ENCODE peak calls at places on chromosomes 6 and 20, in four cellular contexts. P is retinal pigment epithelial cell, M is A673, G is fibroblast of pulmonary artery. H is an unnamed sample.

GRCh38 chr20:57677323-57677982 is 32.4 kb downstream of the PMEPA1 start:
- DNase-seq in P (no peak), M (no peak), G (no peak), H (peak; percentile 76)

GRCh38 chr6:144248470-144249301 is 36.4 kb upstream of the UTRN start:
- DNase-seq in P (no peak), M (no peak), G (peak; percentile 80), H (no peak)

GRCh38 chr6:98566126-98566525 is 268.2 kb upstream of the POU3F2 start:
- DNase-seq in P (no peak), M (no peak), G (no peak), H (no peak)

GRCh38 chr20:1800777-1801176 is 94.4 kb upstream of the SIRPA start:
- DNase-seq in P (no peak), M (peak; percentile 67), G (peak; percentile 61), H (no peak)

GRCh38 chr6:128310061-128310460 is 210.3 kb downstream of the PTPRK start:
- DNase-seq in P (no peak), M (no peak), G (no peak), H (no peak)

GRCh38 chr20:62989201-62989601 is 17.6 kb downstream of the BHLHE23 start:
- DNase-seq in P (no peak), M (no peak), G (no peak), H (no peak)

GRCh38 chr20:59027746-59028320 is 4.3 kb downstream of the ATP5F1E start:
- DNase-seq in P (no peak), M (no peak), G (peak; percentile 55), H (no peak)

GRCh38 chr6:36685198-36685919 is 6.8 kb downstream of the CDKN1A start:
- DNase-seq in P (no peak), M (no peak), G (no peak), H (no peak)

GRCh38 chr6:91476000-91476399 is 889.1 kb upstream of the MAP3K7 start:
- DNase-seq in P (peak; percentile 46), M (peak; percentile 66), G (peak; percentile 22), H (peak; percentile 40)

GRCh38 chr20:35714127-35714526 is 14.9 kb downstream of the ROMO1 start:
- DNase-seq in P (no peak), M (no peak), G (no peak), H (no peak)

GRCh38 chr6:33692078-33692759 is 19.3 kb downstream of the UQCC2 start:
- DNase-seq in P (no peak), M (no peak), G (peak; percentile 56), H (no peak)

GRCh38 chr6:35727206-35727934 is 9.5 kb upstream of the ARMC12 start:
- DNase-seq in P (peak; percentile 48), M (peak; percentile 85), G (peak; percentile 95), H (no peak)

GRCh38 chr6:169344651-169345050 is 91.0 kb upstream of the THBS2 start:
- DNase-seq in P (no peak), M (no peak), G (no peak), H (no peak)

GRCh38 chr20:9068896-9069663 is at the start of gene PLCB4:
- DNase-seq in P (no peak), M (peak; percentile 56), G (peak; percentile 24), H (no peak)

GRCh38 chr6:106630366-106630765 is 988 bp downstream of the QRSL1 start:
- DNase-seq in P (no peak), M (no peak), G (no peak), H (no peak)

GRCh38 chr6:148342146-148343027 is at the start of gene SASH1:
- DNase-seq in P (peak; percentile 69), M (peak; percentile 86), G (peak; percentile 87), H (peak; percentile 51)

GRCh38 chr20:36543187-36544133 is 2.1 kb downstream of the MYL9 start:
- DNase-seq in P (no peak), M (no peak), G (peak; percentile 69), H (no peak)

GRCh38 chr20:3431109-3431508 is 23.6 kb upstream of the DNAAF9 start:
- DNase-seq in P (no peak), M (no peak), G (no peak), H (no peak)

GRCh38 chr6:56156643-56157042 is 90.7 kb downstream of the COL21A1 start:
- DNase-seq in P (peak; percentile 46), M (no peak), G (no peak), H (no peak)

GRCh38 chr6:136438445-136438844 is 111.8 kb downstream of the MAP7 start:
- DNase-seq in P (no peak), M (no peak), G (no peak), H (no peak)

GRCh38 chr6:30611150-30611855 is 5.7 kb downstream of the PPP1R10 start:
- DNase-seq in P (no peak), M (no peak), G (peak; percentile 47), H (no peak)

GRCh38 chr6:84667252-84668213 is 96.9 kb downstream of the TBX18 start:
- DNase-seq in P (no peak), M (no peak), G (no peak), H (no peak)

GRCh38 chr6:2799936-2800527 is 34.8 kb downstream of the WRNIP1 start:
- DNase-seq in P (peak; percentile 53), M (peak; percentile 92), G (no peak), H (no peak)

GRCh38 chr6:11974089-11974488 is 38.0 kb upstream of the HIVEP1 start:
- DNase-seq in P (no peak), M (no peak), G (peak; percentile 63), H (no peak)

GRCh38 chr6:85458184-85458583 is 8.3 kb downstream of the NT5E start:
- DNase-seq in P (no peak), M (no peak), G (no peak), H (no peak)

GRCh38 chr20:2756056-2756611 is 44.3 kb downstream of the CPXM1 start:
- DNase-seq in P (peak; percentile 6), M (no peak), G (peak; percentile 72), H (no peak)

GRCh38 chr6:22621028-22621427 is 51.7 kb downstream of the HDGFL1 start:
- DNase-seq in P (no peak), M (no peak), G (no peak), H (no peak)

DNA sequence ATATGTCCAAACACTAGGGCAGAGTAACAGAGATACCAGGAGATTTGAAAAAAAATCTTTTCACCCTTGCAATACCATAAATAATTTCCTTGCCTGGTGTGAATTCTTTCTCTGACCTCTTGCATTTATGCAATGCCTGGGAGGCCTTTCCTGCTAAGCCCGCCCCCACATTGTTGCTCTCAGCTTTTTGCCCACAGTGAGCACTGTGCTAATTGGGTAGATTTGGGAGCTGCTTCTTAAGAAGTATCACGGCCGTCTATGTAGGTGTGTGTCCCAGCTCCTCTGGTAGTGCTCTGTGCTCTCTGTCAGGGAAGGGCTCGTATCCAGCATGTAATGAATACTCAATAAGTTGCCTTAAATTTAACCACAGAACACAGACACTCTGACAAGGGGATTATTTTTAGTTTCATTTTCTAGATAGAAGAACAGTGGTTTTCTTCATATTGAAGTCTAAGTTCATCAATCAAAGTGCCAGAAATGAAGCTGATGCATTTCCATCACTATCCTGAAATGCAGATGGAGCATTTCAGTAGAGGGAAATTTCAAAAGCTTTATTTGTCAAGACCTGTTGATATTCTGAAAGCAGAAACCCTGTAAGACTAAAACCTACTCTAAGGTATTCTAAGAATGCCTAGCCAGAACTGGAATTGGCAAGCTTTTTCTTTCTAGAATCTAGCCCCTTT is 54.5 kb upstream of the CEP85L start:
- DNase-seq in P (peak; percentile 43), M (peak; percentile 64), G (peak; percentile 77), H (no peak)
- H3K4me3 ChIP-seq in P (peak overlapping the region; percentile 19), M (peak overlapping the region; percentile 29), G (peak overlapping the region; percentile 32), H (no peak overlapping the region)

GRCh38 chr6:19668710-19669109 is 168.5 kb upstream of the ID4 start:
- DNase-seq in P (no peak), M (no peak), G (peak; percentile 35), H (no peak)
- H3K4me3 ChIP-seq in P (no peak overlapping the region), M (no peak overlapping the region), G (no peak overlapping the region), H (no peak overlapping the region)

DNA sequence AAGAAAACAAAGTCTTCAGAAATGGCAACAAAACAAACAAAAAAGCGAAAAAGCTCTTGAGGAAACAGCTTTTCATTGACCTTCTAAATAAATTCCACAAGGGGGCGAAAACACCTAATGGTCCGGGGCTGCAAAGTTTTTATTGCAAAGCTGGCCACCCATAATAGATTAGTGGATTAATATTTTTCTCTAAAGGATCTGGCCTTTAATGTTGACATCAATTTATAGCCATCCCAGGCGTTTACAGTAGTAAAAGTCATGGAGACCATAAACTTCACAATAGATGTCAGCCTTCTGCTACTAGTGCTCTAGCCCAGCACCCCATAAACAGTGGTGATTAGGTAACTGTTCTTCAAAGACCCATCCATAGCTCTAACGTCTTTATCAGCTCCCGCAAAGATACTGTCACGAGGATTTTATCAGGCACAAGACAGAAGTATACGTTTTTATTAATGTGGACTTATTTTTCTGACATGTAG is 4.8 kb downstream of the CITED2 start:
- DNase-seq in P (no peak), M (peak; percentile 86), G (peak; percentile 80), H (no peak)
- H3K4me3 ChIP-seq in P (no peak overlapping the region), M (peak overlapping the region; percentile 87), G (no peak overlapping the region), H (no peak overlapping the region)

GRCh38 chr6:158853072-158853871 is 34.1 kb upstream of the EZR start:
- DNase-seq in P (peak; percentile 99), M (peak; percentile 90), G (peak; percentile 94), H (no peak)

GRCh38 chr6:158854214-158855101 is 35.3 kb upstream of the EZR start:
- DNase-seq in P (no peak), M (peak; percentile 56), G (peak; percentile 64), H (no peak)

GRCh38 chr6:158853872-158854213 is 34.7 kb upstream of the EZR start:
- DNase-seq in P (no peak), M (no peak), G (no peak), H (no peak)

GRCh38 chr6:158850807-158851115 is 31.6 kb upstream of the EZR start:
- DNase-seq in P (no peak), M (no peak), G (peak; percentile 25), H (no peak)

GRCh38 chr6:158852312-158853071 is 33.3 kb upstream of the EZR start:
- DNase-seq in P (no peak), M (no peak), G (no peak), H (no peak)
- H3K4me3 ChIP-seq in P (no peak overlapping the region), M (no peak overlapping the region), G (no peak overlapping the region), H (no peak overlapping the region)

DNA sequence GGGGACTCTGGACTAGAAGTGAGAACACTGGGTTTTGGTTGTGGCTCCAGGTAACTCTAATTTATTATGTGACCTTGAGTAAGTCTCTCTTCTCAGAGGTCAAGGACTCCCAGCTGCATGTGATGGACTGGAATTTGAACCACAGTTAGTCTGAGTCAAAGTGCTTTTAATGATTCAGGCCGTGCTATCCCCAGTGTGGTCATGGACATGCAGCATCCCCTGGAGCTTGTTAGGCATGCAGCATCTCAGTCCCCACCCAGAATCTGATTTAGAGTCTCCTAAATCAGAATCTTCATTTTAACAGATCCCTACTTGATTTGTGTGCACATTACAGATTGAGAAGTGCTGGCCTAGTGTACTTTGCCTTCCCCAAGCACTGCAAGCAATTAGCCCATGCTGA is 74.2 kb downstream of the TOX2 start:
- DNase-seq in P (no peak), M (no peak), G (no peak), H (no peak)
- H3K4me3 ChIP-seq in P (no peak overlapping the region), M (no peak overlapping the region), G (no peak overlapping the region), H (no peak overlapping the region)

DNA sequence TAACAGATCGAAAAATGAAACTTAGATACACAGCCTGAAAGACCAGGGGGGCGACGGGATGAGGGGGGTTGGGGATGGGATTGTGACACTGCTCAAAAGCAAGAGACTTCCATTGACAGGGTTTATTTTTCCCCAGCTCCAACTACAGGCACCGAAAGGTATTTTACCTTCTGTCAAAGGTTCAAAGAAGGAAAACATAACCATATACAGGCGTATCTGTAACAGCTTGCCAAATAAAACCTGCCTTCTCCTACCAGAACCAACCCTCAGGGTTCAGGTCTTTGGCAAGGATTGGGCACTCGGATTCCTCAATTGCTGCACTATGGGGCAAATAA is 1.3 kb downstream of the EPHA7 start:
- DNase-seq in P (no peak), M (peak; percentile 31), G (no peak), H (no peak)
- H3K4me3 ChIP-seq in P (peak overlapping the region; percentile 78), M (peak overlapping the region; percentile 84), G (peak overlapping the region; percentile 57), H (peak overlapping the region; percentile 56)